ENCODE peak calls at places on chromosomes 5 and 9, in four cellular contexts. V, S, C and I are unnamed samples.

GRCh38 chr9:123924727-123925126 is 5.2 kb downstream of the DENND1A start:
- DNase-seq in C (no peak), S (no peak), V (no peak), I (no peak)

GRCh38 chr9:81855538-81855937 is 72.7 kb upstream of the SPATA31D4 start:
- DNase-seq in C (peak), V (no peak), S (no peak), I (no peak)

GRCh38 chr5:137122075-137122474 is 377.1 kb downstream of the SPOCK1 start:
- DNase-seq in C (peak), S (no peak), V (peak), I (no peak)

GRCh38 chr9:112288029-112288428 is 45.4 kb downstream of the PTBP3 start:
- DNase-seq in C (no peak), V (no peak), S (no peak), I (no peak)

GRCh38 chr5:168347786-168348414 is 56.5 kb downstream of the WWC1 start:
- DNase-seq in C (no peak), S (no peak), V (no peak), I (no peak)

GRCh38 chr5:124310453-124310852 is 436.0 kb downstream of the ZNF608 start:
- DNase-seq in S (no peak), V (peak), C (no peak), I (no peak)

GRCh38 chr9:92064711-92065110 is 50.5 kb downstream of the SPTLC1 start:
- DNase-seq in S (no peak), C (peak), V (peak), I (no peak)

GRCh38 chr5:181028032-181028819 is 11.8 kb upstream of the BTNL9 start:
- DNase-seq in S (no peak), V (no peak), C (no peak), I (no peak)

GRCh38 chr5:124956471-124957029 is 210.1 kb upstream of the ZNF608 start:
- DNase-seq in V (no peak), S (no peak), C (no peak), I (no peak)

GRCh38 chr5:157596449-157596848 is 20.9 kb upstream of the ADAM19 start:
- DNase-seq in V (no peak), S (no peak), C (peak), I (no peak)

GRCh38 chr5:58459276-58459859 is 518 bp downstream of the PLK2 start:
- DNase-seq in S (peak), C (no peak), V (peak), I (peak)

GRCh38 chr9:101486693-101487442 is 46.8 kb upstream of the RNF20 start:
- DNase-seq in C (peak), S (no peak), V (peak), I (peak)

GRCh38 chr5:31823477-31823876 is 184.5 kb downstream of the PDZD2 start:
- DNase-seq in C (no peak), S (no peak), V (no peak), I (no peak)

GRCh38 chr5:1522601-1523479 is 920 bp downstream of the LPCAT1 start:
- DNase-seq in S (no peak), V (no peak), C (no peak), I (peak)

GRCh38 chr9:76441551-76442322 is 17.2 kb upstream of the GCNT1 start:
- DNase-seq in V (peak), S (no peak), C (peak), I (peak)

GRCh38 chr5:110058175-110058574 is 368.4 kb downstream of the MAN2A1 start:
- DNase-seq in V (peak), C (no peak), S (no peak), I (no peak)

GRCh38 chr9:87428659-87429058 is 69.0 kb upstream of the DAPK1 start:
- DNase-seq in S (no peak), C (no peak), V (no peak), I (no peak)

GRCh38 chr9:91577540-91577939 is 153.9 kb upstream of the NFIL3 start:
- DNase-seq in V (no peak), C (no peak), S (no peak), I (no peak)

GRCh38 chr5:38263983-38264382 is 5.6 kb downstream of the EGFLAM start:
- DNase-seq in C (no peak), V (no peak), S (no peak), I (no peak)

GRCh38 chr5:6087576-6087975 is 290.8 kb downstream of the MED10 start:
- DNase-seq in S (no peak), C (no peak), V (no peak), I (no peak)

GRCh38 chr9:133004091-133005072 is 25.9 kb downstream of the GFI1B start:
- DNase-seq in C (no peak), V (no peak), S (no peak), I (no peak)

GRCh38 chr5:61969347-61969746 is 336.7 kb upstream of the KIF2A start:
- DNase-seq in V (peak), S (no peak), C (no peak), I (no peak)

GRCh38 chr5:7471710-7472109 is 75.8 kb downstream of the ADCY2 start:
- DNase-seq in V (no peak), C (no peak), S (no peak), I (no peak)

GRCh38 chr5:17763301-17763700 is 129.0 kb downstream of the TAF11L14 start:
- DNase-seq in S (no peak), C (peak), V (no peak), I (no peak)

GRCh38 chr5:67426961-67427630 is 230.5 kb upstream of the CD180 start:
- DNase-seq in C (no peak), V (peak), S (no peak), I (no peak)

GRCh38 chr5:173484569-173484968 is 131.9 kb downstream of the BOD1 start:
- DNase-seq in S (no peak), C (no peak), V (no peak), I (no peak)

GRCh38 chr5:35899805-35900204 is 38.6 kb downstream of the CAPSL start:
- DNase-seq in V (no peak), C (no peak), S (no peak), I (no peak)

GRCh38 chr9:99185904-99186303 is 35.8 kb downstream of the ALG2 start:
- DNase-seq in C (no peak), S (no peak), V (no peak), I (no peak)

GRCh38 chr5:169595172-169595820 is 11.7 kb downstream of the SPDL1 start:
- DNase-seq in S (no peak), C (peak), V (peak), I (no peak)

GRCh38 chr9:87206064-87206661 is 258.9 kb upstream of the GAS1 start:
- DNase-seq in C (peak), S (no peak), V (no peak), I (no peak)

GRCh38 chr5:32541241-32541640 is 44.1 kb upstream of the SUB1 start:
- DNase-seq in S (no peak), C (no peak), V (no peak), I (no peak)

GRCh38 chr5:442335-443238 is at the start of gene EXOC3:
- DNase-seq in V (no peak), C (peak), S (peak), I (peak)